ENCODE peak calls at places on chromosomes 13 and 19, in four cellular contexts. One of them, this sample, is unnamed.

GRCh38 chr13:32940601-32941000 is 75.6 kb upstream of the KL start:
- DNase-seq in adrenal gland: peak
- DNase-seq in tibial artery: no peak
- DNase-seq in AG09319: no peak
- DNase-seq in this sample: no peak

GRCh38 chr13:33236021-33236420 is 49.5 kb downstream of the STARD13 start:
- DNase-seq in adrenal gland: no peak
- DNase-seq in tibial artery: no peak
- DNase-seq in AG09319: no peak
- DNase-seq in this sample: peak

GRCh38 chr13:38947049-38947448 is 43.6 kb downstream of the STOML3 start:
- DNase-seq in adrenal gland: no peak
- DNase-seq in tibial artery: no peak
- DNase-seq in AG09319: no peak
- DNase-seq in this sample: no peak

GRCh38 chr13:101579291-101579802 is 126.9 kb downstream of the ITGBL1 start:
- DNase-seq in adrenal gland: no peak
- DNase-seq in tibial artery: no peak
- DNase-seq in AG09319: no peak
- DNase-seq in this sample: no peak

GRCh38 chr13:110887955-110888333 is 26.9 kb downstream of the ANKRD10 start:
- DNase-seq in adrenal gland: no peak
- DNase-seq in tibial artery: no peak
- DNase-seq in AG09319: no peak
- DNase-seq in this sample: no peak

GRCh38 chr19:45428385-45429231 is 4.9 kb upstream of the ERCC1 start:
- DNase-seq in adrenal gland: no peak
- DNase-seq in tibial artery: peak
- DNase-seq in AG09319: no peak
- DNase-seq in this sample: no peak

GRCh38 chr19:20928371-20928770 is 5.3 kb downstream of the ZNF85 start:
- DNase-seq in adrenal gland: no peak
- DNase-seq in tibial artery: no peak
- DNase-seq in AG09319: no peak
- DNase-seq in this sample: peak

GRCh38 chr13:42612021-42612765 is 38.2 kb downstream of the TNFSF11 start:
- DNase-seq in adrenal gland: no peak
- DNase-seq in tibial artery: no peak
- DNase-seq in AG09319: no peak
- DNase-seq in this sample: no peak

GRCh38 chr13:98771838-98772611 is 19.6 kb upstream of the SLC15A1 start:
- DNase-seq in adrenal gland: no peak
- DNase-seq in tibial artery: no peak
- DNase-seq in AG09319: no peak
- DNase-seq in this sample: no peak

GRCh38 chr19:19659646-19660245 is 3.7 kb downstream of the ATP13A1 start:
- DNase-seq in adrenal gland: no peak
- DNase-seq in tibial artery: no peak
- DNase-seq in AG09319: no peak
- DNase-seq in this sample: no peak

DNA sequence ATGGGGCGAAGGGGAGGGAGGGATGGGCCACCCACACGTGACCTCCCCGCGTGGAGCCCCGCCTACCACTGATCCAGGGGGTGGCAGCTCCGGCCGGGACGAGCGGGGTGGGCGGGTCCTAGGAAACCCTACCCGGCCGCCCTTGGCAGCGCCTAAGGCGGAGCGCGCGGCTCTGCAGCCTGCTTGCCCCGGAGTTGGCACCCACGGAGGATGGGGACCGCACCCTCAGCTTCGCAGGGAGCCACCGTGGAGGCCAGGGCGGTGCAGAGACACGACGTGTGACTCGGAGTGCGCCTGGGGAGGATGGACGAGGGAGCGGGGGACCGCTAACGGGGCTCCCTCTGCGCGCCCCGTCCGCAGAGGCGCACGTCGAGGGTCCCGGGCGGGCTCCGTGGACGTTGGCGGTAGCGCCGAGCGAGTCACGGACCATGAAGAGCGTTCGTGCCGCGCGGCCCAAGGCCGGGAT is at the start of gene RGS9BP:
- DNase-seq in adrenal gland: peak
- DNase-seq in tibial artery: peak
- DNase-seq in AG09319: peak
- DNase-seq in this sample: no peak
- TF ChIP-seq CTCF in adrenal gland: no peak
- TF ChIP-seq CTCF in tibial artery: no peak
- TF ChIP-seq CTCF in AG09319: no peak
- TF ChIP-seq CTCF in this sample: no peak

GRCh38 chr13:41006296-41006695 is 12.8 kb downstream of the ELF1 start:
- DNase-seq in adrenal gland: no peak
- DNase-seq in tibial artery: no peak
- DNase-seq in AG09319: no peak
- DNase-seq in this sample: no peak

GRCh38 chr13:41005709-41006108 is 13.4 kb downstream of the ELF1 start:
- DNase-seq in adrenal gland: no peak
- DNase-seq in tibial artery: no peak
- DNase-seq in AG09319: no peak
- DNase-seq in this sample: no peak

GRCh38 chr13:41008349-41008980 is 10.7 kb downstream of the ELF1 start:
- DNase-seq in adrenal gland: no peak
- DNase-seq in tibial artery: no peak
- DNase-seq in AG09319: peak
- DNase-seq in this sample: no peak

GRCh38 chr13:41006951-41007350 is 12.2 kb downstream of the ELF1 start:
- DNase-seq in adrenal gland: no peak
- DNase-seq in tibial artery: no peak
- DNase-seq in AG09319: no peak
- DNase-seq in this sample: no peak

GRCh38 chr13:41007359-41008118 is 11.6 kb downstream of the ELF1 start:
- DNase-seq in adrenal gland: no peak
- DNase-seq in tibial artery: no peak
- DNase-seq in AG09319: no peak
- DNase-seq in this sample: no peak
- TF ChIP-seq CTCF in adrenal gland: no peak
- TF ChIP-seq CTCF in tibial artery: no peak
- TF ChIP-seq CTCF in AG09319: no peak
- TF ChIP-seq CTCF in this sample: no peak

GRCh38 chr19:8988204-8988603 is 22.0 kb downstream of the MUC16 start:
- DNase-seq in adrenal gland: no peak
- DNase-seq in tibial artery: no peak
- DNase-seq in AG09319: no peak
- DNase-seq in this sample: no peak
- TF ChIP-seq CTCF in adrenal gland: no peak
- TF ChIP-seq CTCF in tibial artery: no peak
- TF ChIP-seq CTCF in AG09319: no peak
- TF ChIP-seq CTCF in this sample: no peak

GRCh38 chr19:687569-688166 is 7.6 kb downstream of the PRSS57 start:
- DNase-seq in adrenal gland: no peak
- DNase-seq in tibial artery: no peak
- DNase-seq in AG09319: no peak
- DNase-seq in this sample: no peak
- TF ChIP-seq CTCF in adrenal gland: no peak
- TF ChIP-seq CTCF in tibial artery: no peak
- TF ChIP-seq CTCF in AG09319: no peak
- TF ChIP-seq CTCF in this sample: no peak

GRCh38 chr19:40103600-40103999 is 12.9 kb upstream of the ZNF780A start:
- DNase-seq in adrenal gland: no peak
- DNase-seq in tibial artery: no peak
- DNase-seq in AG09319: no peak
- DNase-seq in this sample: no peak
- TF ChIP-seq CTCF in adrenal gland: no peak
- TF ChIP-seq CTCF in tibial artery: no peak
- TF ChIP-seq CTCF in AG09319: no peak
- TF ChIP-seq CTCF in this sample: no peak